ENCODE peak calls at places on chromosomes 7 and 10, in five cellular contexts. One of them, this sample, is unnamed.
A peak's percentile ranks its signal among the peaks of the same experiment; 100 is the strongest.

GRCh38 chr10:14412624-14413023 is 81.9 kb upstream of the FRMD4A start:
- DNase-seq in HT1080: no peak
- DNase-seq in stimulated activated CD8-positive, alpha-beta memory T cell treated with anti-CD3 and anti-CD28 coated beads, Interleukin-12 subunit alpha, Interleukin-12 subunit beta, amount 100 ng/mL, for 4 hours: no peak
- DNase-seq in astrocyte of the hippocampus: no peak
- DNase-seq in naive thymus-derived CD8-positive, alpha-beta T cell: no peak
- DNase-seq in this sample: no peak

GRCh38 chr10:71127019-71127534 is 85.3 kb upstream of the UNC5B start:
- DNase-seq in HT1080: no peak
- DNase-seq in stimulated activated CD8-positive, alpha-beta memory T cell treated with anti-CD3 and anti-CD28 coated beads, Interleukin-12 subunit alpha, Interleukin-12 subunit beta, amount 100 ng/mL, for 4 hours: no peak
- DNase-seq in astrocyte of the hippocampus: no peak
- DNase-seq in naive thymus-derived CD8-positive, alpha-beta T cell: no peak
- DNase-seq in this sample: no peak

GRCh38 chr7:79615466-79615865 is 162.0 kb upstream of the MAGI2 start:
- DNase-seq in HT1080: peak; percentile 63
- DNase-seq in stimulated activated CD8-positive, alpha-beta memory T cell treated with anti-CD3 and anti-CD28 coated beads, Interleukin-12 subunit alpha, Interleukin-12 subunit beta, amount 100 ng/mL, for 4 hours: no peak
- DNase-seq in astrocyte of the hippocampus: peak; percentile 29
- DNase-seq in naive thymus-derived CD8-positive, alpha-beta T cell: no peak
- DNase-seq in this sample: no peak

GRCh38 chr10:7121154-7121797 is 289.6 kb downstream of the SFMBT2 start:
- DNase-seq in HT1080: peak; percentile 55
- DNase-seq in stimulated activated CD8-positive, alpha-beta memory T cell treated with anti-CD3 and anti-CD28 coated beads, Interleukin-12 subunit alpha, Interleukin-12 subunit beta, amount 100 ng/mL, for 4 hours: peak; percentile 51
- DNase-seq in astrocyte of the hippocampus: peak; percentile 58
- DNase-seq in naive thymus-derived CD8-positive, alpha-beta T cell: peak; percentile 72
- DNase-seq in this sample: peak; percentile 62

GRCh38 chr7:122858310-122858709 is 27.9 kb downstream of the CADPS2 start:
- DNase-seq in HT1080: no peak
- DNase-seq in stimulated activated CD8-positive, alpha-beta memory T cell treated with anti-CD3 and anti-CD28 coated beads, Interleukin-12 subunit alpha, Interleukin-12 subunit beta, amount 100 ng/mL, for 4 hours: no peak
- DNase-seq in astrocyte of the hippocampus: no peak
- DNase-seq in naive thymus-derived CD8-positive, alpha-beta T cell: no peak
- DNase-seq in this sample: no peak

GRCh38 chr10:44949915-44950314 is 9.7 kb upstream of the RASSF4 start:
- DNase-seq in HT1080: no peak
- DNase-seq in stimulated activated CD8-positive, alpha-beta memory T cell treated with anti-CD3 and anti-CD28 coated beads, Interleukin-12 subunit alpha, Interleukin-12 subunit beta, amount 100 ng/mL, for 4 hours: no peak
- DNase-seq in astrocyte of the hippocampus: no peak
- DNase-seq in naive thymus-derived CD8-positive, alpha-beta T cell: no peak
- DNase-seq in this sample: no peak

GRCh38 chr10:6228010-6228511 is 25.3 kb downstream of the PFKFB3 start:
- DNase-seq in HT1080: no peak
- DNase-seq in stimulated activated CD8-positive, alpha-beta memory T cell treated with anti-CD3 and anti-CD28 coated beads, Interleukin-12 subunit alpha, Interleukin-12 subunit beta, amount 100 ng/mL, for 4 hours: no peak
- DNase-seq in astrocyte of the hippocampus: peak; percentile 64
- DNase-seq in naive thymus-derived CD8-positive, alpha-beta T cell: no peak
- DNase-seq in this sample: peak; percentile 63

GRCh38 chr7:132158841-132159240 is 417.4 kb downstream of the PLXNA4 start:
- DNase-seq in HT1080: no peak
- DNase-seq in stimulated activated CD8-positive, alpha-beta memory T cell treated with anti-CD3 and anti-CD28 coated beads, Interleukin-12 subunit alpha, Interleukin-12 subunit beta, amount 100 ng/mL, for 4 hours: no peak
- DNase-seq in astrocyte of the hippocampus: no peak
- DNase-seq in naive thymus-derived CD8-positive, alpha-beta T cell: no peak
- DNase-seq in this sample: no peak

GRCh38 chr10:98425511-98426352 is 10.8 kb upstream of the PYROXD2 start:
- DNase-seq in HT1080: peak; percentile 36
- DNase-seq in stimulated activated CD8-positive, alpha-beta memory T cell treated with anti-CD3 and anti-CD28 coated beads, Interleukin-12 subunit alpha, Interleukin-12 subunit beta, amount 100 ng/mL, for 4 hours: no peak
- DNase-seq in astrocyte of the hippocampus: peak; percentile 50
- DNase-seq in naive thymus-derived CD8-positive, alpha-beta T cell: no peak
- DNase-seq in this sample: no peak

GRCh38 chr10:86798636-86799035 is 42.2 kb downstream of the BMPR1A start:
- DNase-seq in HT1080: no peak
- DNase-seq in stimulated activated CD8-positive, alpha-beta memory T cell treated with anti-CD3 and anti-CD28 coated beads, Interleukin-12 subunit alpha, Interleukin-12 subunit beta, amount 100 ng/mL, for 4 hours: no peak
- DNase-seq in astrocyte of the hippocampus: peak; percentile 30
- DNase-seq in naive thymus-derived CD8-positive, alpha-beta T cell: no peak
- DNase-seq in this sample: no peak

This sample was measured in aorta.